ENCODE peak calls at places on chromosome 4, in seven cellular contexts. One of them, this sample, is unnamed.

GRCh38 chr4:154361450-154361849 is 130.1 kb downstream of the DCHS2 start:
- DNase-seq in pancreas: no peak
- DNase-seq in AG04450: no peak
- DNase-seq in right atrium auricular region: no peak
- DNase-seq in neural progenitor cell: no peak
- DNase-seq in hepatocyte: no peak
- DNase-seq in ascending aorta: no peak
- DNase-seq in this sample: no peak

GRCh38 chr4:22268350-22269025 is 247.4 kb downstream of the ADGRA3 start:
- DNase-seq in pancreas: no peak
- DNase-seq in hepatocyte: peak
- DNase-seq in neural progenitor cell: no peak
- DNase-seq in AG04450: no peak
- DNase-seq in right atrium auricular region: no peak
- DNase-seq in ascending aorta: no peak
- DNase-seq in this sample: no peak

GRCh38 chr4:159224412-159224811 is 121.5 kb downstream of the RAPGEF2 start:
- DNase-seq in ascending aorta: no peak
- DNase-seq in right atrium auricular region: no peak
- DNase-seq in hepatocyte: no peak
- DNase-seq in pancreas: no peak
- DNase-seq in neural progenitor cell: no peak
- DNase-seq in AG04450: no peak
- DNase-seq in this sample: no peak

GRCh38 chr4:64584981-64585557 is 175.8 kb upstream of the TECRL start:
- DNase-seq in hepatocyte: peak
- DNase-seq in neural progenitor cell: peak
- DNase-seq in right atrium auricular region: no peak
- DNase-seq in AG04450: no peak
- DNase-seq in ascending aorta: no peak
- DNase-seq in pancreas: no peak
- DNase-seq in this sample: no peak

GRCh38 chr4:1260418-1261106 is 11.6 kb upstream of the CTBP1 start:
- DNase-seq in AG04450: no peak
- DNase-seq in hepatocyte: no peak
- DNase-seq in neural progenitor cell: no peak
- DNase-seq in ascending aorta: no peak
- DNase-seq in pancreas: no peak
- DNase-seq in right atrium auricular region: no peak
- DNase-seq in this sample: no peak

GRCh38 chr4:138182838-138183426 is 59.2 kb downstream of the SLC7A11 start:
- DNase-seq in ascending aorta: no peak
- DNase-seq in hepatocyte: peak
- DNase-seq in neural progenitor cell: peak
- DNase-seq in pancreas: no peak
- DNase-seq in AG04450: peak
- DNase-seq in right atrium auricular region: no peak
- DNase-seq in this sample: no peak

GRCh38 chr4:78222575-78223186 is 165.6 kb downstream of the FRAS1 start:
- DNase-seq in right atrium auricular region: no peak
- DNase-seq in ascending aorta: no peak
- DNase-seq in neural progenitor cell: peak
- DNase-seq in hepatocyte: no peak
- DNase-seq in AG04450: no peak
- DNase-seq in pancreas: no peak
- DNase-seq in this sample: no peak

GRCh38 chr4:11847161-11847560 is 418.5 kb upstream of the HS3ST1 start:
- DNase-seq in neural progenitor cell: no peak
- DNase-seq in pancreas: no peak
- DNase-seq in hepatocyte: no peak
- DNase-seq in AG04450: no peak
- DNase-seq in ascending aorta: no peak
- DNase-seq in right atrium auricular region: no peak
- DNase-seq in this sample: no peak

GRCh38 chr4:109375778-109376414 is 57.7 kb upstream of the SEC24B start:
- DNase-seq in right atrium auricular region: no peak
- DNase-seq in pancreas: no peak
- DNase-seq in neural progenitor cell: no peak
- DNase-seq in AG04450: no peak
- DNase-seq in hepatocyte: no peak
- DNase-seq in ascending aorta: no peak
- DNase-seq in this sample: no peak

GRCh38 chr4:7964890-7965662 is 25.4 kb upstream of the AFAP1 start:
- DNase-seq in neural progenitor cell: no peak
- DNase-seq in AG04450: no peak
- DNase-seq in right atrium auricular region: peak
- DNase-seq in pancreas: no peak
- DNase-seq in ascending aorta: no peak
- DNase-seq in hepatocyte: no peak
- DNase-seq in this sample: peak

GRCh38 chr4:168124008-168124641 is 31.8 kb downstream of the ANXA10 start:
- DNase-seq in hepatocyte: no peak
- DNase-seq in pancreas: no peak
- DNase-seq in AG04450: peak
- DNase-seq in right atrium auricular region: no peak
- DNase-seq in ascending aorta: no peak
- DNase-seq in neural progenitor cell: no peak
- DNase-seq in this sample: peak

GRCh38 chr4:15670576-15670975 is 11.1 kb upstream of the FAM200B start:
- DNase-seq in neural progenitor cell: no peak
- DNase-seq in pancreas: no peak
- DNase-seq in right atrium auricular region: no peak
- DNase-seq in hepatocyte: no peak
- DNase-seq in AG04450: no peak
- DNase-seq in ascending aorta: no peak
- DNase-seq in this sample: no peak
- H3K27ac ChIP-seq in neural progenitor cell: no peak
- H3K27ac ChIP-seq in pancreas: no peak
- H3K27ac ChIP-seq in right atrium auricular region: no peak
- H3K27ac ChIP-seq in hepatocyte: no peak
- H3K27ac ChIP-seq in AG04450: no peak
- H3K27ac ChIP-seq in ascending aorta: no peak
- H3K27ac ChIP-seq in this sample: peak

GRCh38 chr4:89684536-89684935 is 152.4 kb downstream of the SNCA start:
- DNase-seq in hepatocyte: no peak
- DNase-seq in pancreas: no peak
- DNase-seq in ascending aorta: no peak
- DNase-seq in AG04450: no peak
- DNase-seq in right atrium auricular region: no peak
- DNase-seq in neural progenitor cell: no peak
- DNase-seq in this sample: no peak

GRCh38 chr4:89685277-89685676 is 151.7 kb downstream of the SNCA start:
- DNase-seq in neural progenitor cell: no peak
- DNase-seq in hepatocyte: no peak
- DNase-seq in ascending aorta: no peak
- DNase-seq in right atrium auricular region: no peak
- DNase-seq in pancreas: no peak
- DNase-seq in AG04450: no peak
- DNase-seq in this sample: no peak

GRCh38 chr4:89682808-89683207 is 154.2 kb downstream of the SNCA start:
- DNase-seq in ascending aorta: no peak
- DNase-seq in AG04450: no peak
- DNase-seq in hepatocyte: peak
- DNase-seq in neural progenitor cell: peak
- DNase-seq in right atrium auricular region: no peak
- DNase-seq in pancreas: no peak
- DNase-seq in this sample: no peak

GRCh38 chr4:89681671-89682070 is 155.3 kb downstream of the SNCA start:
- DNase-seq in right atrium auricular region: no peak
- DNase-seq in ascending aorta: no peak
- DNase-seq in pancreas: no peak
- DNase-seq in hepatocyte: no peak
- DNase-seq in AG04450: no peak
- DNase-seq in neural progenitor cell: no peak
- DNase-seq in this sample: no peak

GRCh38 chr4:89681219-89681618 is 155.7 kb downstream of the SNCA start:
- DNase-seq in right atrium auricular region: no peak
- DNase-seq in pancreas: no peak
- DNase-seq in AG04450: no peak
- DNase-seq in neural progenitor cell: peak
- DNase-seq in ascending aorta: no peak
- DNase-seq in hepatocyte: peak
- DNase-seq in this sample: peak
- H3K27ac ChIP-seq in right atrium auricular region: no peak
- H3K27ac ChIP-seq in pancreas: no peak
- H3K27ac ChIP-seq in AG04450: no peak
- H3K27ac ChIP-seq in neural progenitor cell: peak
- H3K27ac ChIP-seq in ascending aorta: no peak
- H3K27ac ChIP-seq in hepatocyte: peak
- H3K27ac ChIP-seq in this sample: peak

GRCh38 chr4:6956087-6956433 is 46.4 kb downstream of the TBC1D14 start:
- DNase-seq in right atrium auricular region: no peak
- DNase-seq in neural progenitor cell: no peak
- DNase-seq in AG04450: no peak
- DNase-seq in hepatocyte: no peak
- DNase-seq in pancreas: no peak
- DNase-seq in ascending aorta: no peak
- DNase-seq in this sample: no peak
- H3K27ac ChIP-seq in right atrium auricular region: no peak
- H3K27ac ChIP-seq in neural progenitor cell: no peak
- H3K27ac ChIP-seq in AG04450: no peak
- H3K27ac ChIP-seq in hepatocyte: peak
- H3K27ac ChIP-seq in pancreas: peak
- H3K27ac ChIP-seq in ascending aorta: no peak
- H3K27ac ChIP-seq in this sample: peak

DNA sequence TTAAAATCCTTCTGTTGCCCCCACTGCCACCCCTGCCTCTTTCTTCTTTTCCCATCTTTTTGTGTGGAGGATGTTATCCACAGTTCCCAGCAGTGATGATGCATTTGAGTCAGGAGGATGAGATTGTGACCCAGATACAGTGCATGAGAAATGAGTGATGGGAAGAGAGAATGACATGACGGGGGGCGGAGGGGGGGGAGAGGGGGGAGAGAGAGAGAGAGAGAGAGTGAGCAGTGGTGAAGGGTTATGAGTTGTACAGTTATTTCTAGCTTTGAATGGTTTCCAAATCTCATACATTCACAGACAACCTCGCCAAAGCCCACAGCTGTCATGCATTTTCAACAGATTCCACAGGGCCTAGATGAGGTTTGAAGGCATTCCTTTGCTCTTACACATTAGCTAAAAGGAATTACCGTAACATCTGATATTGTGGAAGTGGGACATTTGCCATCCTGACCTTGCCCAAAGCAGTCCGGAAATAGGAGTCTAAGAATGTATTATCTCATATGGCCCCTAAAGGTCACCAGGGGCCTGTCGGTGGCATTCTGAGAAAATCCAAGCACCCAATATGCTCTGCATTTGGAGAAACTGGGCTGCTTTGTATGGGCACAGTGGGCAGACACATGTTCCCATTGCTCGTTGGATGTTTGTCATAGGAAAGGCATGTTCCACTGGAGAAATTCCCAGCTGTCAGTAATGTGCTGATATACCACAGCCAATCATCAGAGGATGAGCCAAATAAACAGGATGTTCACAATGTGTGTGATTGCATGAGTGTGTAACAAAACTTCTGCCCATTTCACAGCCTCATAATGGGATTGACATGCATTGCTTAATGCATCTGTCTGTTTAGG is 435.8 kb downstream of the SPRY1 start:
- DNase-seq in right atrium auricular region: peak
- DNase-seq in pancreas: peak
- DNase-seq in ascending aorta: peak
- DNase-seq in neural progenitor cell: no peak
- DNase-seq in AG04450: peak
- DNase-seq in hepatocyte: peak
- DNase-seq in this sample: peak
- H3K27ac ChIP-seq in right atrium auricular region: peak
- H3K27ac ChIP-seq in pancreas: no peak
- H3K27ac ChIP-seq in ascending aorta: peak
- H3K27ac ChIP-seq in neural progenitor cell: no peak
- H3K27ac ChIP-seq in AG04450: peak
- H3K27ac ChIP-seq in hepatocyte: peak
- H3K27ac ChIP-seq in this sample: peak

GRCh38 chr4:87229979-87230378 is 9.6 kb upstream of the KLHL8 start:
- DNase-seq in neural progenitor cell: no peak
- DNase-seq in AG04450: no peak
- DNase-seq in right atrium auricular region: no peak
- DNase-seq in pancreas: no peak
- DNase-seq in ascending aorta: no peak
- DNase-seq in hepatocyte: no peak
- DNase-seq in this sample: no peak

GRCh38 chr4:87224036-87224923 is 3.9 kb upstream of the KLHL8 start:
- DNase-seq in hepatocyte: no peak
- DNase-seq in AG04450: no peak
- DNase-seq in right atrium auricular region: no peak
- DNase-seq in ascending aorta: no peak
- DNase-seq in neural progenitor cell: peak
- DNase-seq in pancreas: no peak
- DNase-seq in this sample: no peak

GRCh38 chr4:87230806-87231205 is 10.4 kb upstream of the KLHL8 start:
- DNase-seq in AG04450: no peak
- DNase-seq in right atrium auricular region: no peak
- DNase-seq in pancreas: no peak
- DNase-seq in neural progenitor cell: no peak
- DNase-seq in hepatocyte: no peak
- DNase-seq in ascending aorta: no peak
- DNase-seq in this sample: no peak

GRCh38 chr4:87228561-87228860 is 8.1 kb upstream of the KLHL8 start:
- DNase-seq in ascending aorta: no peak
- DNase-seq in hepatocyte: peak
- DNase-seq in AG04450: no peak
- DNase-seq in neural progenitor cell: no peak
- DNase-seq in right atrium auricular region: no peak
- DNase-seq in pancreas: no peak
- DNase-seq in this sample: no peak

GRCh38 chr4:87227704-87228560 is 7.5 kb upstream of the KLHL8 start:
- DNase-seq in neural progenitor cell: no peak
- DNase-seq in ascending aorta: no peak
- DNase-seq in hepatocyte: no peak
- DNase-seq in right atrium auricular region: no peak
- DNase-seq in AG04450: no peak
- DNase-seq in pancreas: no peak
- DNase-seq in this sample: no peak
- H3K27ac ChIP-seq in neural progenitor cell: no peak
- H3K27ac ChIP-seq in ascending aorta: no peak
- H3K27ac ChIP-seq in hepatocyte: peak
- H3K27ac ChIP-seq in right atrium auricular region: no peak
- H3K27ac ChIP-seq in AG04450: no peak
- H3K27ac ChIP-seq in pancreas: no peak
- H3K27ac ChIP-seq in this sample: no peak

DNA sequence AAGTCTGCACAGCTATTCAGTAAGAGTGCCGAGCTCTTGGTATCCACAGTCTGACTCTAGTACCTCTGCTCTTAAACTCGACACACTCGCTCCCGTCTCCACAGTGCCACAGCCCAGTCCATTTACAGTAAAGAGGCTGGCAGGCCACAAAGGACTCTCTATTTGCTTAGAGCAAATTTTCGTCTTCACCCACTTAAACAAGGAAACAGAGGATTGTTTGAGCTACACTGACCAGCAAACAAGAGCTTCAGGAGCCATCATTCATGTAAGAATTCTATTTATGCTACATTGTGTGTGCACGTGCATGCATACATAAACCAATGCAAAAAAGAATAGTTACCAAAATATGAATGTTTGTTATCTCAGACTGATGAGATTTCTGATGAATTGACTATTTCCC is 290.2 kb downstream of the USP46 start:
- DNase-seq in AG04450: no peak
- DNase-seq in right atrium auricular region: no peak
- DNase-seq in neural progenitor cell: no peak
- DNase-seq in pancreas: no peak
- DNase-seq in hepatocyte: no peak
- DNase-seq in ascending aorta: no peak
- DNase-seq in this sample: no peak
- H3K27ac ChIP-seq in AG04450: no peak
- H3K27ac ChIP-seq in right atrium auricular region: no peak
- H3K27ac ChIP-seq in neural progenitor cell: no peak
- H3K27ac ChIP-seq in pancreas: no peak
- H3K27ac ChIP-seq in hepatocyte: no peak
- H3K27ac ChIP-seq in ascending aorta: no peak
- H3K27ac ChIP-seq in this sample: no peak

This sample was measured in epithelial cell of prostate.